ENCODE peak calls at places on chromosomes 2 and 18, in ten cellular contexts. One of them, this sample, is unnamed.

GRCh38 chr2:70685771-70686171 is 82.2 kb downstream of the ADD2 start:
- DNase-seq in GM03348: no peak
- DNase-seq in glomerular endothelial cell: no peak
- DNase-seq in CD8-positive, alpha-beta T cell: no peak
- DNase-seq in activated CD4-positive, alpha-beta T cell treated with anti-CD3 and anti-CD28 coated beads, Interleukin-2, amount 10 ng/mL, durations not matched to agents 7 days and 5 days: no peak
- DNase-seq in GM12865: no peak
- DNase-seq in activated T-helper 1 cell treated with anti-CD3 and anti-CD28 coated beads, Interleukin-12 subunit alpha, Interleukin-12 subunit beta, Interleukin-2, Interleukin-4 antibody, amounts not matched to agents 30 ng/mL and 10 ng/mL and 1 ng/mL, durations not matched to agents 14 hours and 24 hours and 36 hours: no peak
- DNase-seq in nucleus accumbens: no peak
- DNase-seq in BE2C: no peak
- DNase-seq in NCI-H1105: peak
- DNase-seq in this sample: peak

GRCh38 chr18:50622865-50623393 is 63.0 kb downstream of the MAPK4 start:
- DNase-seq in GM03348: no peak
- DNase-seq in glomerular endothelial cell: no peak
- DNase-seq in CD8-positive, alpha-beta T cell: no peak
- DNase-seq in activated CD4-positive, alpha-beta T cell treated with anti-CD3 and anti-CD28 coated beads, Interleukin-2, amount 10 ng/mL, durations not matched to agents 7 days and 5 days: no peak
- DNase-seq in GM12865: no peak
- DNase-seq in activated T-helper 1 cell treated with anti-CD3 and anti-CD28 coated beads, Interleukin-12 subunit alpha, Interleukin-12 subunit beta, Interleukin-2, Interleukin-4 antibody, amounts not matched to agents 30 ng/mL and 10 ng/mL and 1 ng/mL, durations not matched to agents 14 hours and 24 hours and 36 hours: no peak
- DNase-seq in nucleus accumbens: no peak
- DNase-seq in BE2C: no peak
- DNase-seq in NCI-H1105: no peak
- DNase-seq in this sample: no peak

GRCh38 chr2:164538250-164538866 is 82.9 kb downstream of the GRB14 start:
- DNase-seq in GM03348: peak
- DNase-seq in glomerular endothelial cell: peak
- DNase-seq in CD8-positive, alpha-beta T cell: no peak
- DNase-seq in activated CD4-positive, alpha-beta T cell treated with anti-CD3 and anti-CD28 coated beads, Interleukin-2, amount 10 ng/mL, durations not matched to agents 7 days and 5 days: no peak
- DNase-seq in GM12865: peak
- DNase-seq in activated T-helper 1 cell treated with anti-CD3 and anti-CD28 coated beads, Interleukin-12 subunit alpha, Interleukin-12 subunit beta, Interleukin-2, Interleukin-4 antibody, amounts not matched to agents 30 ng/mL and 10 ng/mL and 1 ng/mL, durations not matched to agents 14 hours and 24 hours and 36 hours: no peak
- DNase-seq in nucleus accumbens: no peak
- DNase-seq in BE2C: no peak
- DNase-seq in NCI-H1105: peak
- DNase-seq in this sample: no peak

GRCh38 chr2:25066455-25066854 is 24.6 kb downstream of the EFR3B start:
- DNase-seq in GM03348: no peak
- DNase-seq in glomerular endothelial cell: no peak
- DNase-seq in CD8-positive, alpha-beta T cell: no peak
- DNase-seq in activated CD4-positive, alpha-beta T cell treated with anti-CD3 and anti-CD28 coated beads, Interleukin-2, amount 10 ng/mL, durations not matched to agents 7 days and 5 days: no peak
- DNase-seq in GM12865: no peak
- DNase-seq in activated T-helper 1 cell treated with anti-CD3 and anti-CD28 coated beads, Interleukin-12 subunit alpha, Interleukin-12 subunit beta, Interleukin-2, Interleukin-4 antibody, amounts not matched to agents 30 ng/mL and 10 ng/mL and 1 ng/mL, durations not matched to agents 14 hours and 24 hours and 36 hours: no peak
- DNase-seq in nucleus accumbens: no peak
- DNase-seq in BE2C: no peak
- DNase-seq in NCI-H1105: no peak
- DNase-seq in this sample: no peak

GRCh38 chr2:29314816-29315571 is 199.8 kb downstream of the CLIP4 start:
- DNase-seq in GM03348: no peak
- DNase-seq in glomerular endothelial cell: no peak
- DNase-seq in CD8-positive, alpha-beta T cell: peak
- DNase-seq in activated CD4-positive, alpha-beta T cell treated with anti-CD3 and anti-CD28 coated beads, Interleukin-2, amount 10 ng/mL, durations not matched to agents 7 days and 5 days: peak
- DNase-seq in GM12865: peak
- DNase-seq in activated T-helper 1 cell treated with anti-CD3 and anti-CD28 coated beads, Interleukin-12 subunit alpha, Interleukin-12 subunit beta, Interleukin-2, Interleukin-4 antibody, amounts not matched to agents 30 ng/mL and 10 ng/mL and 1 ng/mL, durations not matched to agents 14 hours and 24 hours and 36 hours: peak
- DNase-seq in nucleus accumbens: no peak
- DNase-seq in BE2C: peak
- DNase-seq in NCI-H1105: no peak
- DNase-seq in this sample: no peak

GRCh38 chr2:29760008-29760407 is 161.4 kb downstream of the ALK start:
- DNase-seq in GM03348: no peak
- DNase-seq in glomerular endothelial cell: no peak
- DNase-seq in CD8-positive, alpha-beta T cell: no peak
- DNase-seq in activated CD4-positive, alpha-beta T cell treated with anti-CD3 and anti-CD28 coated beads, Interleukin-2, amount 10 ng/mL, durations not matched to agents 7 days and 5 days: no peak
- DNase-seq in GM12865: no peak
- DNase-seq in activated T-helper 1 cell treated with anti-CD3 and anti-CD28 coated beads, Interleukin-12 subunit alpha, Interleukin-12 subunit beta, Interleukin-2, Interleukin-4 antibody, amounts not matched to agents 30 ng/mL and 10 ng/mL and 1 ng/mL, durations not matched to agents 14 hours and 24 hours and 36 hours: no peak
- DNase-seq in nucleus accumbens: no peak
- DNase-seq in BE2C: no peak
- DNase-seq in NCI-H1105: no peak
- DNase-seq in this sample: no peak

GRCh38 chr2:171210864-171211431 is 50.3 kb upstream of the TLK1 start:
- DNase-seq in GM03348: no peak
- DNase-seq in glomerular endothelial cell: no peak
- DNase-seq in CD8-positive, alpha-beta T cell: no peak
- DNase-seq in activated CD4-positive, alpha-beta T cell treated with anti-CD3 and anti-CD28 coated beads, Interleukin-2, amount 10 ng/mL, durations not matched to agents 7 days and 5 days: peak
- DNase-seq in GM12865: peak
- DNase-seq in activated T-helper 1 cell treated with anti-CD3 and anti-CD28 coated beads, Interleukin-12 subunit alpha, Interleukin-12 subunit beta, Interleukin-2, Interleukin-4 antibody, amounts not matched to agents 30 ng/mL and 10 ng/mL and 1 ng/mL, durations not matched to agents 14 hours and 24 hours and 36 hours: peak
- DNase-seq in nucleus accumbens: no peak
- DNase-seq in BE2C: no peak
- DNase-seq in NCI-H1105: no peak
- DNase-seq in this sample: no peak

GRCh38 chr18:65523461-65523860 is 227.4 kb upstream of the CDH7 start:
- DNase-seq in GM03348: no peak
- DNase-seq in glomerular endothelial cell: no peak
- DNase-seq in CD8-positive, alpha-beta T cell: no peak
- DNase-seq in activated CD4-positive, alpha-beta T cell treated with anti-CD3 and anti-CD28 coated beads, Interleukin-2, amount 10 ng/mL, durations not matched to agents 7 days and 5 days: no peak
- DNase-seq in GM12865: no peak
- DNase-seq in activated T-helper 1 cell treated with anti-CD3 and anti-CD28 coated beads, Interleukin-12 subunit alpha, Interleukin-12 subunit beta, Interleukin-2, Interleukin-4 antibody, amounts not matched to agents 30 ng/mL and 10 ng/mL and 1 ng/mL, durations not matched to agents 14 hours and 24 hours and 36 hours: no peak
- DNase-seq in nucleus accumbens: no peak
- DNase-seq in BE2C: no peak
- DNase-seq in NCI-H1105: no peak
- DNase-seq in this sample: no peak

GRCh38 chr2:120231564-120231973 is 8.4 kb upstream of the TMEM185B start:
- DNase-seq in GM03348: no peak
- DNase-seq in glomerular endothelial cell: no peak
- DNase-seq in CD8-positive, alpha-beta T cell: no peak
- DNase-seq in activated CD4-positive, alpha-beta T cell treated with anti-CD3 and anti-CD28 coated beads, Interleukin-2, amount 10 ng/mL, durations not matched to agents 7 days and 5 days: no peak
- DNase-seq in GM12865: peak
- DNase-seq in activated T-helper 1 cell treated with anti-CD3 and anti-CD28 coated beads, Interleukin-12 subunit alpha, Interleukin-12 subunit beta, Interleukin-2, Interleukin-4 antibody, amounts not matched to agents 30 ng/mL and 10 ng/mL and 1 ng/mL, durations not matched to agents 14 hours and 24 hours and 36 hours: no peak
- DNase-seq in nucleus accumbens: no peak
- DNase-seq in BE2C: no peak
- DNase-seq in NCI-H1105: no peak
- DNase-seq in this sample: no peak

GRCh38 chr2:54770211-54770610 is 46.7 kb downstream of the EML6 start:
- DNase-seq in GM03348: no peak
- DNase-seq in glomerular endothelial cell: no peak
- DNase-seq in CD8-positive, alpha-beta T cell: no peak
- DNase-seq in activated CD4-positive, alpha-beta T cell treated with anti-CD3 and anti-CD28 coated beads, Interleukin-2, amount 10 ng/mL, durations not matched to agents 7 days and 5 days: no peak
- DNase-seq in GM12865: no peak
- DNase-seq in activated T-helper 1 cell treated with anti-CD3 and anti-CD28 coated beads, Interleukin-12 subunit alpha, Interleukin-12 subunit beta, Interleukin-2, Interleukin-4 antibody, amounts not matched to agents 30 ng/mL and 10 ng/mL and 1 ng/mL, durations not matched to agents 14 hours and 24 hours and 36 hours: no peak
- DNase-seq in nucleus accumbens: no peak
- DNase-seq in BE2C: no peak
- DNase-seq in NCI-H1105: no peak
- DNase-seq in this sample: no peak

GRCh38 chr2:110124038-110124825 is 8.6 kb upstream of the MALL start:
- DNase-seq in GM03348: no peak
- DNase-seq in glomerular endothelial cell: no peak
- DNase-seq in CD8-positive, alpha-beta T cell: no peak
- DNase-seq in activated CD4-positive, alpha-beta T cell treated with anti-CD3 and anti-CD28 coated beads, Interleukin-2, amount 10 ng/mL, durations not matched to agents 7 days and 5 days: no peak
- DNase-seq in GM12865: no peak
- DNase-seq in activated T-helper 1 cell treated with anti-CD3 and anti-CD28 coated beads, Interleukin-12 subunit alpha, Interleukin-12 subunit beta, Interleukin-2, Interleukin-4 antibody, amounts not matched to agents 30 ng/mL and 10 ng/mL and 1 ng/mL, durations not matched to agents 14 hours and 24 hours and 36 hours: no peak
- DNase-seq in nucleus accumbens: no peak
- DNase-seq in BE2C: no peak
- DNase-seq in NCI-H1105: no peak
- DNase-seq in this sample: no peak

GRCh38 chr2:207743514-207743913 is 26.2 kb downstream of the FZD5 start:
- DNase-seq in GM03348: no peak
- DNase-seq in glomerular endothelial cell: no peak
- DNase-seq in CD8-positive, alpha-beta T cell: no peak
- DNase-seq in activated CD4-positive, alpha-beta T cell treated with anti-CD3 and anti-CD28 coated beads, Interleukin-2, amount 10 ng/mL, durations not matched to agents 7 days and 5 days: no peak
- DNase-seq in GM12865: no peak
- DNase-seq in activated T-helper 1 cell treated with anti-CD3 and anti-CD28 coated beads, Interleukin-12 subunit alpha, Interleukin-12 subunit beta, Interleukin-2, Interleukin-4 antibody, amounts not matched to agents 30 ng/mL and 10 ng/mL and 1 ng/mL, durations not matched to agents 14 hours and 24 hours and 36 hours: no peak
- DNase-seq in nucleus accumbens: no peak
- DNase-seq in BE2C: no peak
- DNase-seq in NCI-H1105: no peak
- DNase-seq in this sample: no peak